ENCODE peak calls at places on chromosomes 2 and 18, in four cellular contexts. G, U, V and N are unnamed samples.

GRCh38 chr2:179422037-179422643 is 157.5 kb upstream of the SESTD1 start:
- DNase-seq in V (no peak), U (peak), G (peak), N (peak)

GRCh38 chr2:102179788-102180686 is 6.8 kb upstream of the IL1RL2 start:
- DNase-seq in V (no peak), G (no peak), U (no peak), N (no peak)

GRCh38 chr2:200811336-200812121 is at the start of gene BZW1:
- DNase-seq in V (peak), G (peak), U (peak), N (peak)

GRCh38 chr2:216155954-216156353 is 46.8 kb downstream of the XRCC5 start:
- DNase-seq in G (peak), V (no peak), U (peak), N (no peak)

GRCh38 chr2:107717666-107718065 is 109.0 kb upstream of the RGPD4 start:
- DNase-seq in V (no peak), G (no peak), U (no peak), N (no peak)

GRCh38 chr2:43068730-43069517 is 157.5 kb downstream of the ZFP36L2 start:
- DNase-seq in V (no peak), U (no peak), G (no peak), N (no peak)

GRCh38 chr2:73089270-73090030 is 17.9 kb upstream of the SFXN5 start:
- DNase-seq in U (peak), V (no peak), G (peak), N (peak)

GRCh38 chr2:57296795-57297517 is 749.6 kb upstream of the VRK2 start:
- DNase-seq in G (no peak), U (no peak), V (no peak), N (no peak)

GRCh38 chr2:147040585-147041494 is 804.0 kb upstream of the ACVR2A start:
- DNase-seq in V (no peak), U (no peak), G (no peak), N (no peak)

DNA sequence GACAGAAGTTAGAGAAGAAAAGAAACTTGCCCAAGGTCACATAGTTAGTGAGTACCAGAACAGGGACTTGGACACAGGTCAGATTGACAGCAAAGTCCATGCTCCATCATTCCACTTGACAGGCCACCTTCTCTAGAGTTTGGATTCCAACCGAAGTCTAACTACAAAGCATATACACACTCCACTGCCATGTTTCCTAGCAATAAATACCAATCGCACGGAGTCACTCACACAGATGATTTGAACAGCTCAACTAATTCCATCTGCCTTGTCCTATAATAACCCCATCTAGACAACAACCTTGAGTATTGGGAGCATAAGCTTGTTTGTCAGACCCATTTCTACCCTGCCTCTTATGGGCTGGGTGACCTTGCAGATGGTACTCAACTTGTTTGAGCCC is 334.6 kb upstream of the MGAT5 start:
- DNase-seq in V (no peak), U (peak), G (no peak), N (no peak)
- TF ChIP-seq MAZ in V (no peak), U (no peak), G (no peak), N (no peak)

DNA sequence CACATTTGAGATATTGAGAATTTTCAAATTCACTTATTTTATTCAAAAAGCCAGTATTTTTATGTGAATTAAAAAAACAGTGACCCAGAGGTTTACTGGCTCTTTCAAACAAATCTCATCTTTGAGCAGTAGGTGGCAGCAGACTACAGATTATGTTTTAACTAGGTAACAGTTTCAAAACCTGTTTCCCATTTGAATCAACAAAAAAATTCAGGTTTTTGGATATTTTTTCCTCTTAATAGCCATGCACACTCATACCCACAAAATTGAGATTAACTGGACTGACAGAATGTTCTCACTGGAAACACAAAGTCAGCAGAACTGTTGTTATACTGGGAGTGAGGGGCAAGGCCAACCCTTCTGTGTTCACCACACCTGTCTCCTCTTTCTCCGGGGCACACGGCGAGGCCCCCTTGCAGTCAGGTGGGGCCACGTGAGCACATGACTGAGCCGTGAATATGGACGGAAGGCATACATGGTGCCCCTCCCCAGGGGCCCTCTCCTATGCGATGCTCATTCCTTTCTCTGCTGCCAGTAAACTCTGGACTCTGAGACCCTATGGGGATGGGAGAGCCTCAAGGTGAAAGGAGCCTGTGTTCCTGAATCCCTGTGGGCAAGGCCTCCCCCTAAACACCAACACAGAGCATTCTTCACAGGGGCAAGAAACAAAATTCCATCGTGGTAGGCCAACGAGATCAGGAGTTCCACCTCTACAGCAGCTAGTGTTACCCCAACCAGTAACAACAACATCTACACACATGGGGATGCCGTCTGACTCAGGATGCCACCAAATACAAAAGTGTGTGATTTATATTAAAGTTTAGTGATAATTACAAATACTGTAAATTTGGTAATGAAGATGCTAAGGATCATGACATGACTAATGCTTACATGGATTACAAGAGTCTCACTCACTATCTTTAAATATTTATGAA is 80.4 kb downstream of the LPIN2 start:
- DNase-seq in U (peak), V (peak), G (peak), N (peak)
- H3K4me2 ChIP-seq in U (peak), V (no peak), G (peak), N (peak)

GRCh38 chr2:172288603-172289002 is 138.8 kb upstream of the ITGA6 start:
- DNase-seq in G (no peak), U (peak), V (no peak), N (no peak)
- TF ChIP-seq MAZ in G (no peak), U (no peak), V (no peak), N (no peak)

DNA sequence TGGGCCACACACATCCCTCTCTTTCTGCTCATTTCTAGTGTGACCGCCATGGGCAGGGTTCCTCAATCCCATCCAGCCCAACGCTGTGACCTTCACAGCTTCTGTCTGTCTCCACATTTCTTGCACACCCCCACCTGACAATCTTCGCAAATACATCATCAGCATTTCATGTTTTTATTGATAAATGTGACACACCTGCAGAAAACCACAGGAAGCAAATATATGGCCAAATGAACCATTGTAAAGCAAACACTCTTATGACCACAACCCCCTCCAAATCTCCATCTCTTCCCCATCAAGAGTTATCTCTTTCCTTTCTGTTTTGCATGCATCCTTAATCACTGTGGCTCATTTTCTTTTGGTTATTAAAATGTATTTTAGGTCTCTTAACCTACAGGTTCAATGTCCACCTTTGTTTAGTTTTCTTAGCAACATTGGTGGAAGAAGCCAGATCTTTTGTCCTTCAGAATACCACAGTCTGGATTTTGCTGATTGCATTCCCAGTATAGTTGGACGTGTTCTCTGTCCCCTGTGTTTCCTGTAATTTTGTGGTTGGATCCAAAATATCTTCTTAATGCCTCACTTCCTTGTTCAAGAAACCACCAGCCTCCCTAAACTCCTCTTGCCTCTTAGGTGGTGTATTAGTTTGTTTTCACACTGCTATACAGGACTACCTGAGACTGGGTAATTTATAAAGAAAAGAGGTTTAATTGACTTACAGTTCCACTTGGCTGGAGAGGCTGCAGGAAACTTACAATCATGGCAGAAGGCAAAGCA is 9.8 kb upstream of the NCK2 start:
- DNase-seq in V (no peak), G (no peak), U (peak), N (no peak)
- H3K4me2 ChIP-seq in V (no peak), G (no peak), U (no peak), N (no peak)

DNA sequence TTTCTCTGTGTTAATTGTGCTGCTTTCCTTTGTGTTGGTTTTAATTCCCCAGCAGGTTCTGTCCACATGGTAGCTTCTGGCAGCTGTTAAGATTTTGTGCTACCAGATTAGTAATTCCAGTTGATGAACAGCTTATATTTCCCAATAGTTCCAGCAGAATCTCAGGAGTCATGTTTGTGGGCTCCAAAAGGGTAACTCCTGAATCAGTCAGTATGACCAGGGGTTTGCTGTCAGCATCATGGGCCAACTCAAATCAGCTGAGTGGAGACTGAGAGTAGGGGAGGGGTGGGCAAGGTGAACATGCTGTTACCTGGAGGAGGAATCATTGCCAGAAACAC is 120.2 kb upstream of the CXCR4 start:
- DNase-seq in U (no peak), V (no peak), G (no peak), N (no peak)
- TF ChIP-seq MAZ in U (no peak), V (no peak), G (no peak), N (no peak)

GRCh38 chr2:233059797-233060499 is at the start of gene INPP5D:
- DNase-seq in G (no peak), V (no peak), U (no peak), N (peak)
- H3K4me2 ChIP-seq in G (no peak), V (peak), U (no peak), N (peak)

DNA sequence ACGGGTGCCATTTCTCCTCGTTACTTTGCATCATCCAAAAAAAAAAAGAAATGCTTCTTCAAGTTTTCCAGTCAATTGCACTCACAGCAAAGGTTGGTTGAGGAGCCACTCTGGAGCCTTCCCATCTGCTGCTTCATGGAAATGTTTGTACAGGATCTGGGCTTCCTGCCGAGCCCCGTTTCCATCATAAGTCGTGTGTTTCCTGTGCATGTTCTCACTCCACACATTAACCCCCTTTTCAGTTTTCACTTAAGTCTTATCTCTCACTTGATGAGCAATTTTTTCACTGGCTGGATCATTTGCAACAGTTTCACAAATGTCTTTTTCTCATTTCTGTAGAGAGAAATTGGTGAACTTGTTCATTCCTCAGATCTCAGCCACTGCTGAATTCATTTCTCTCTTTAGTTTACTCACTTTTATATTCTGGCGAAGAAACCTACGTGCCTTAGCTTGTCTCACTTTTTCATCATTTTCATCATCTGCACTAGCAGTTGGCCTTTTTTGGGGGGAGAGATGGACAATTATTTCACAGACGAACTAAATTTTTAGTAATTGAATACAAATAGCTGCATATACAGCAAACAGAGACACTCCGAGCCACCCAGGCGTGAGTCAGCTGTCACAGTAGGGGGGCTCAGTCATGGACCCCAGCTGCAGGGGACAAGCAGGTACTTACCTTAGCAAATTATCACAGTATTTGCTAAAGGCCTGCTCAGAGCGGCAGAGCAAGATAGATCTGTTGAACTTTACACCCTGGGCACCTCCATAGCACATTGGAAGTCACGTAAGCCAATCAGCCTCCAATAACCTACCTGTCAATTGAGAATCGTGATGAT is 750.8 kb upstream of the ID2 start:
- DNase-seq in U (peak), V (no peak), G (no peak), N (no peak)
- TF ChIP-seq MAZ in U (no peak), V (no peak), G (no peak), N (no peak)

GRCh38 chr2:162058973-162059668 is 14.9 kb downstream of the DPP4 start:
- DNase-seq in V (no peak), U (peak), G (no peak), N (no peak)
- H3K4me2 ChIP-seq in V (no peak), U (peak), G (no peak), N (no peak)

DNA sequence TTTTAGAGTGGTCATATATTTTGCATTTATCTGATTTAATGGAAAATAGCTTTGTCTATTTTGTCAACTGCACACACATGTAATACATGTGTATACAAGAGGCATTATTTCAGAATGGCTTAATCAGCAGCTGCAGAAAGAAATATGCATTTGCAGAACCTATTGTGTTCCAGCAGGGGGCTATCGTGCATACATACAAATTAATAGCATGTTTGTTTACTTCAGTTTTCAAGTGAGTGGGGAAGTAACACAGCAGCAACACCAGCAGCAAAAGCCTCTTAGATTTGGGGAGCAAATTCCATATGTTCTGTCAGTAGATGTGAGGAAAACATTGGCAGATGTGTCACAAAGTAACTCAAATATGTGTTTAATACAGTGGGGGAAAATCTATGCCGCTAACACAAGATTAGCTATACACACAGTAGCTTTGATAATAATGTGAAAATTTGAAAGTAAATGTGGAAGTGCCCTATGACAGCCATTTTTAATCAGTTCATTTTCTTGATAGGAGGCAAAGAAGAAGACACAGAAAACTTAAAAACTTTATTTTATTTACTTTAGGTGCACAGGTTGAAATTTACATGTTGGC is 218.1 kb downstream of the WDR7 start:
- DNase-seq in V (peak), G (peak), U (peak), N (peak)
- TF ChIP-seq MAZ in V (no peak), G (no peak), U (no peak), N (no peak)

GRCh38 chr2:83933743-83934142 is 525.3 kb downstream of the SUCLG1 start:
- DNase-seq in V (no peak), G (no peak), U (no peak), N (no peak)
- H3K4me2 ChIP-seq in V (no peak), G (no peak), U (no peak), N (no peak)